ENCODE peak calls at places on chromosome 17, in six cellular contexts. R is NCI-H510A; P is mucosa of descending colon; D is left kidney; K is T-helper 2 cell; E is stimulated activated CD4-positive, alpha-beta T cell treated with anti-CD3 and anti-CD28 coated beads, Interleukin-4, amount 100 ng/mL, for 48 hours. N is an unnamed sample.

GRCh38 chr17:55314061-55314783 is 49.5 kb downstream of the HLF start:
- DNase-seq in R (no peak), P (no peak), D (no peak), K (no peak), E (no peak), N (no peak)

GRCh38 chr17:74542166-74542565 is 3.7 kb downstream of the CD300C start:
- DNase-seq in R (no peak), P (no peak), D (no peak), K (no peak), E (no peak), N (no peak)

GRCh38 chr17:78014651-78015050 is 56.1 kb downstream of the TNRC6C start:
- DNase-seq in R (no peak), P (no peak), D (peak; percentile 11), K (no peak), E (no peak), N (no peak)

GRCh38 chr17:41417576-41418015 is 6.8 kb downstream of the KRT37 start:
- DNase-seq in R (no peak), P (no peak), D (peak; percentile 13), K (no peak), E (no peak), N (no peak)

GRCh38 chr17:28345420-28346198 is 10.0 kb downstream of the TNFAIP1 start:
- DNase-seq in R (peak; percentile 13), P (no peak), D (no peak), K (no peak), E (no peak), N (no peak)

GRCh38 chr17:7445011-7445927 is at the start of gene CHRNB1:
- DNase-seq in R (peak; percentile 63), P (peak; percentile 88), D (peak; percentile 77), K (no peak), E (no peak), N (no peak)

GRCh38 chr17:77437017-77437416 is 296.2 kb downstream of the SEC14L1 start:
- DNase-seq in R (peak; percentile 52), P (no peak), D (peak; percentile 75), K (no peak), E (no peak), N (no peak)

GRCh38 chr17:36632916-36633846 is 31.8 kb downstream of the MRM1 start:
- DNase-seq in R (no peak), P (no peak), D (peak; percentile 39), K (no peak), E (no peak), N (no peak)

GRCh38 chr17:42337442-42337841 is 49.1 kb downstream of the STAT5A start:
- DNase-seq in R (no peak), P (peak; percentile 30), D (no peak), K (no peak), E (peak; percentile 58), N (no peak)

GRCh38 chr17:62671553-62671952 is 44.1 kb downstream of the MRC2 start:
- DNase-seq in R (peak; percentile 90), P (peak; percentile 68), D (no peak), K (no peak), E (no peak), N (no peak)

GRCh38 chr17:63479495-63480184 is 2.8 kb downstream of the ACE start:
- DNase-seq in R (peak; percentile 27), P (no peak), D (peak; percentile 54), K (no peak), E (no peak), N (no peak)

GRCh38 chr17:83068641-83069570 is 10.5 kb upstream of the METRNL start:
- DNase-seq in R (no peak), P (peak; percentile 21), D (no peak), K (no peak), E (no peak), N (no peak)

GRCh38 chr17:31582151-31582907 is 190.9 kb downstream of the RAB11FIP4 start:
- DNase-seq in R (no peak), P (no peak), D (no peak), K (no peak), E (no peak), N (no peak)

GRCh38 chr17:75295220-75296158 is 6.3 kb upstream of the SLC25A19 start:
- DNase-seq in R (no peak), P (no peak), D (no peak), K (no peak), E (no peak), N (no peak)

GRCh38 chr17:81412490-81413093 is 17.3 kb downstream of the BAHCC1 start:
- DNase-seq in R (no peak), P (no peak), D (peak; percentile 89), K (no peak), E (no peak), N (no peak)